ENCODE peak calls at places on chromosome 6, in four cellular contexts. J is NCI-H510A treated with DMSO at 0.1 percent for 48 hours, K is fibroblast of lung, T is substantia nigra. V is an unnamed sample.

GRCh38 chr6:113433506-113433991 is 423.6 kb upstream of the MARCKS start:
- DNase-seq in T (no peak), K (peak), J (no peak), V (no peak)

GRCh38 chr6:97189767-97190166 is 93.2 kb downstream of the MMS22L start:
- DNase-seq in T (no peak), K (peak), J (no peak), V (no peak)

GRCh38 chr6:35919827-35920751 is 809 bp downstream of the SRPK1 start:
- DNase-seq in T (peak), K (peak), J (peak), V (peak)

GRCh38 chr6:83852528-83853177 is 507 bp upstream of the RIPPLY2 start:
- DNase-seq in T (no peak), K (no peak), J (peak), V (no peak)

GRCh38 chr6:34315780-34316179 is 67.0 kb upstream of the SMIM29 start:
- DNase-seq in K (no peak), J (no peak), T (no peak), V (no peak)

GRCh38 chr6:56802570-56802969 is 152.3 kb upstream of the BEND6 start:
- DNase-seq in K (peak), J (peak), T (no peak), V (no peak)

GRCh38 chr6:150185697-150186096 is 42.9 kb downstream of the PPP1R14C start:
- DNase-seq in T (no peak), J (no peak), K (no peak), V (no peak)

GRCh38 chr6:64926051-64926450 is 781.0 kb downstream of the EYS start:
- DNase-seq in K (no peak), J (no peak), T (no peak), V (no peak)

GRCh38 chr6:34476462-34476861 is 10.6 kb downstream of the PACSIN1 start:
- DNase-seq in K (no peak), J (peak), T (no peak), V (no peak)

GRCh38 chr6:37258405-37258704 is 411 bp upstream of the TMEM217 start:
- DNase-seq in T (no peak), J (no peak), K (no peak), V (no peak)

GRCh38 chr6:45209762-45210161 is 118.4 kb upstream of the RUNX2 start:
- DNase-seq in J (no peak), K (no peak), T (no peak), V (no peak)

GRCh38 chr6:105932440-105932839 is 153.7 kb upstream of the PRDM1 start:
- DNase-seq in J (no peak), T (no peak), K (peak), V (no peak)

GRCh38 chr6:169162968-169163903 is 90.4 kb downstream of the THBS2 start:
- DNase-seq in K (peak), J (no peak), T (no peak), V (no peak)

V was measured in nucleus accumbens.